ENCODE peak calls at places on chromosomes 1 and 21, in seven cellular contexts. W is sciatic nerve; O is MM.1S; M is kidney tubule cell; N is activated naive CD4-positive, alpha-beta T cell treated with Interleukin-2 at 50 U/mL for 16 hours; H is NCI-H1092; U is EL. E is an unnamed sample.

GRCh38 chr21:21813295-21813694 is 815.1 kb downstream of the NCAM2 start:
- DNase-seq in W (no peak), O (no peak), M (no peak), N (no peak), H (no peak), U (no peak), E (no peak)

GRCh38 chr1:97758589-97759057 is 162.2 kb downstream of the DPYD start:
- DNase-seq in W (no peak), O (no peak), M (no peak), N (no peak), H (no peak), U (no peak), E (no peak)

GRCh38 chr1:40861227-40862003 is 748 bp downstream of the CITED4 start:
- DNase-seq in W (peak), O (no peak), M (peak), N (peak), H (peak), U (no peak), E (peak)

GRCh38 chr21:44973598-44973997 is 33.8 kb downstream of the SLX9 start:
- DNase-seq in W (no peak), O (no peak), M (no peak), N (no peak), H (no peak), U (no peak), E (no peak)

GRCh38 chr1:184387069-184387870 is 441 bp downstream of the C1orf21 start:
- DNase-seq in W (peak), O (peak), M (peak), N (peak), H (peak), U (peak), E (peak)

GRCh38 chr1:151513626-151514101 is 2.5 kb downstream of the CGN start:
- DNase-seq in W (no peak), O (no peak), M (peak), N (no peak), H (no peak), U (peak), E (peak)

GRCh38 chr1:174969977-174970376 is 29.8 kb upstream of the CACYBP start:
- DNase-seq in W (no peak), O (no peak), M (peak), N (no peak), H (no peak), U (no peak), E (peak)

GRCh38 chr1:192751260-192751659 is 57.6 kb upstream of the RGS2 start:
- DNase-seq in W (no peak), O (no peak), M (no peak), N (no peak), H (no peak), U (no peak), E (no peak)

GRCh38 chr1:59212715-59213114 is 84.2 kb upstream of the FGGY start:
- DNase-seq in W (no peak), O (no peak), M (no peak), N (no peak), H (no peak), U (no peak), E (no peak)

GRCh38 chr1:143699115-143699514 is 272.7 kb downstream of the FAM72C start:
- DNase-seq in W (no peak), O (no peak), M (no peak), N (no peak), H (no peak), U (no peak), E (no peak)

GRCh38 chr1:198676253-198676652 is 37.4 kb downstream of the PTPRC start:
- DNase-seq in W (no peak), O (no peak), M (no peak), N (no peak), H (no peak), U (no peak), E (no peak)

GRCh38 chr1:210698661-210699060 is 370.0 kb downstream of the HHAT start:
- DNase-seq in W (no peak), O (no peak), M (no peak), N (no peak), H (no peak), U (no peak), E (no peak)

GRCh38 chr1:110098222-110099026 is 13.8 kb upstream of the UBL4B start:
- DNase-seq in W (no peak), O (no peak), M (no peak), N (no peak), H (no peak), U (no peak), E (no peak)

GRCh38 chr1:214990619-214991018 is 91.9 kb upstream of the KCNK2 start:
- DNase-seq in W (no peak), O (no peak), M (peak), N (no peak), H (no peak), U (peak), E (peak)

GRCh38 chr1:109805486-109806180 is 41.9 kb upstream of the EPS8L3 start:
- DNase-seq in W (peak), O (no peak), M (no peak), N (no peak), H (no peak), U (no peak), E (no peak)

GRCh38 chr1:76764638-76765572 is 102.4 kb upstream of the ST6GALNAC5 start:
- DNase-seq in W (no peak), O (no peak), M (no peak), N (no peak), H (peak), U (peak), E (peak)

GRCh38 chr1:17892225-17892624 is 137.1 kb downstream of the ACTL8 start:
- DNase-seq in W (no peak), O (no peak), M (no peak), N (no peak), H (peak), U (no peak), E (no peak)

GRCh38 chr1:218485241-218485928 is 140.2 kb downstream of the TGFB2 start:
- DNase-seq in W (no peak), O (no peak), M (peak), N (no peak), H (no peak), U (no peak), E (no peak)

GRCh38 chr1:230288641-230289349 is 137.3 kb downstream of the PGBD5 start:
- DNase-seq in W (peak), O (no peak), M (no peak), N (no peak), H (no peak), U (peak), E (peak)

GRCh38 chr21:31730687-31731111 is 1.2 kb downstream of the SCAF4 start:
- DNase-seq in W (no peak), O (no peak), M (no peak), N (no peak), H (no peak), U (no peak), E (peak)

GRCh38 chr1:39694026-39694425 is 2.8 kb upstream of the HPCAL4 start:
- DNase-seq in W (no peak), O (no peak), M (peak), N (no peak), H (no peak), U (no peak), E (peak)

GRCh38 chr1:62689524-62689923 is 1.3 kb upstream of the DOCK7 start:
- DNase-seq in W (no peak), O (no peak), M (peak), N (no peak), H (no peak), U (peak), E (peak)

GRCh38 chr1:35085421-35085820 is 6.2 kb downstream of the ZMYM1 start:
- DNase-seq in W (no peak), O (no peak), M (peak), N (no peak), H (no peak), U (peak), E (no peak)

GRCh38 chr1:5830771-5831599 is 161.2 kb downstream of the NPHP4 start:
- DNase-seq in W (no peak), O (no peak), M (no peak), N (no peak), H (no peak), U (no peak), E (no peak)

GRCh38 chr1:42971848-42972291 is 13.2 kb upstream of the SLC2A1 start:
- DNase-seq in W (no peak), O (no peak), M (peak), N (no peak), H (no peak), U (peak), E (peak)

GRCh38 chr1:31802190-31803150 is 13.4 kb downstream of the SPOCD1 start:
- DNase-seq in W (no peak), O (no peak), M (no peak), N (no peak), H (no peak), U (no peak), E (no peak)

GRCh38 chr1:54274448-54274847 is 74.5 kb downstream of the MRPL37 start:
- DNase-seq in W (no peak), O (no peak), M (no peak), N (no peak), H (no peak), U (no peak), E (no peak)